ENCODE peak calls at places on chromosomes 7 and 10, in seven cellular contexts. D is H1, X is neuronal stem cell, H is IMR-90, L is mesendoderm, U is H9, V is mesenchymal stem cell. C is an unnamed sample. For H3K4me1, the result is how much of the 10 kb centered on the place peaks cover.

GRCh38 chr7:45088821-45089313 is at the start of gene NACAD:
- DNase-seq in H (peak), D (peak), V (no peak), U (no peak), L (peak), X (no peak), C (no peak)

GRCh38 chr10:124197301-124198148 is 104.1 kb upstream of the CHST15 start:
- DNase-seq in U (no peak), V (no peak), H (no peak), D (no peak), X (no peak), L (no peak), C (no peak)

GRCh38 chr7:140260767-140261486 is 84.1 kb upstream of the KDM7A start:
- DNase-seq in L (no peak), X (no peak), V (no peak), U (no peak), H (no peak), D (no peak), C (no peak)

GRCh38 chr7:1748774-1749173 is 78.7 kb downstream of the ELFN1 start:
- DNase-seq in U (no peak), L (no peak), D (no peak), V (no peak), H (no peak), X (no peak), C (no peak)

GRCh38 chr7:122143751-122144711 is at the start of gene AASS:
- DNase-seq in V (peak), D (peak), X (peak), L (peak), U (peak), H (peak), C (peak)

GRCh38 chr10:91569522-91569921 is 63.3 kb downstream of the PPP1R3C start:
- DNase-seq in L (no peak), H (no peak), V (no peak), D (no peak), U (no peak), X (no peak), C (no peak)

GRCh38 chr10:33008499-33009243 is 50.6 kb upstream of the ITGB1 start:
- DNase-seq in L (peak), D (peak), H (peak), U (peak), X (peak), V (peak), C (peak)

GRCh38 chr7:104979167-104979841 is 34.7 kb upstream of the KMT2E start:
- DNase-seq in D (peak), U (peak), H (peak), V (peak), L (peak), X (peak), C (no peak)

GRCh38 chr7:23226841-23227450 is 19.6 kb upstream of the GPNMB start:
- DNase-seq in X (no peak), U (no peak), H (no peak), V (no peak), L (no peak), D (no peak), C (no peak)

GRCh38 chr10:115593060-115593459 is 499.9 kb downstream of the ATRNL1 start:
- DNase-seq in V (no peak), D (no peak), L (no peak), X (no peak), U (no peak), H (no peak), C (no peak)

GRCh38 chr7:120831260-120831659 is 26.7 kb downstream of the TSPAN12 start:
- DNase-seq in L (no peak), H (no peak), V (no peak), D (no peak), U (no peak), X (no peak), C (no peak)

GRCh38 chr10:78916227-78916626 is 152.5 kb upstream of the ZMIZ1 start:
- DNase-seq in H (no peak), U (no peak), L (no peak), V (no peak), X (no peak), D (no peak), C (no peak)

GRCh38 chr10:98963608-98964007 is 272.0 kb downstream of the HPSE2 start:
- DNase-seq in X (no peak), D (no peak), L (peak), H (peak), U (no peak), V (peak), C (peak)

GRCh38 chr7:101874028-101874427 is 56.6 kb downstream of the CUX1 start:
- DNase-seq in D (no peak), X (no peak), V (peak), U (no peak), L (no peak), H (peak), C (no peak)

GRCh38 chr10:21726601-21727295 is 192.7 kb downstream of the MLLT10 start:
- DNase-seq in V (peak), U (no peak), D (no peak), L (peak), H (peak), X (no peak), C (no peak)

GRCh38 chr7:92740713-92741126 is 95.7 kb downstream of the CDK6 start:
- DNase-seq in V (peak), H (peak), X (no peak), U (no peak), D (no peak), L (peak), C (peak)

GRCh38 chr10:69503896-69504265 is 52.6 kb downstream of the TSPAN15 start:
- DNase-seq in U (no peak), L (no peak), X (no peak), V (no peak), H (no peak), D (no peak), C (no peak)

GRCh38 chr7:108091461-108091831 is 38.7 kb downstream of the LAMB4 start:
- DNase-seq in D (no peak), L (peak), V (peak), U (no peak), H (no peak), X (no peak), C (peak)

GRCh38 chr7:108089381-108089780 is 40.8 kb downstream of the LAMB4 start:
- DNase-seq in U (no peak), X (no peak), D (no peak), L (peak), H (no peak), V (no peak), C (no peak)

GRCh38 chr7:108093341-108093740 is 36.8 kb downstream of the LAMB4 start:
- DNase-seq in L (no peak), D (no peak), V (no peak), H (no peak), X (no peak), U (no peak), C (no peak)

GRCh38 chr7:108088729-108089128 is 41.4 kb downstream of the LAMB4 start:
- DNase-seq in D (no peak), V (peak), X (no peak), U (no peak), L (peak), H (no peak), C (peak)

DNA sequence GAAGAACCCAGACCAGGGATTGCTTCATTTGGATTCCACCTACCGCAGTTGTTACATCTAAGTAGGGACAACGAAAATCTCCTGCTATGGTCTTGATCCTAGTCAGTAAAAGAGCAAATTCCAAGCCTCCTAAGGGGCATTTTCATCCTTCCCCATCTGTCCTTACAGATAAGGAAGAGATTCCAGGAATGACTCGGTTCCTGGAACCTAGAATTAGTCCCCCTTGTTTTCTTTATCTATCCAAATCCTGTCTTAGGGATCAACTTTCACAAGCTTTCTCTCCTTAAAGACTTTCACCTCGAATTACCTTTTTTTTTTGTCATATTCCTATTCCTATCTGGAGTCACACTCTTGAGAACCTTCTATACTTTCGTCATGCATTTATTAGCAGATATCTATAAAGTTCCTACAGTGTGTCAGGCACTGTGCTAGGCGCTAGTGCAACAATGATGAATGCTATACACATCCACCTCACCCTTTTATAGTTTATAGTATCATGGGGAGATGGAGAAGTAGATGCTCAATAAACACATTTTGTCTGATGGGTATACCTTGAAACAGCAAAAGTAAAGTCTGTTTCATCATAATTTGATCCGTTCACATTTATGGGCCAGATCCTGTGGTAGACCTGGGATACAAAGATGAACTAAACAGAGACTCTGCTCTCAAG is 39.2 kb downstream of the LAMB4 start:
- DNase-seq in L (peak), V (no peak), D (no peak), U (no peak), H (no peak), X (no peak), C (peak)
- H3K23ac ChIP-seq in L (no peak), V (no peak), D (no peak), U (no peak), H (no peak), X (no peak), C (no peak)

GRCh38 chr7:150337179-150337578 is 4.2 kb downstream of the RARRES2 start:
- DNase-seq in V (no peak), U (no peak), H (no peak), X (no peak), L (no peak), D (no peak), C (no peak)

GRCh38 chr7:150335101-150335773 is 6.2 kb downstream of the RARRES2 start:
- DNase-seq in U (peak), X (no peak), L (peak), V (peak), D (no peak), H (peak), C (no peak)

GRCh38 chr7:150336746-150337145 is 4.7 kb downstream of the RARRES2 start:
- DNase-seq in L (no peak), H (no peak), V (no peak), U (no peak), D (no peak), X (no peak), C (no peak)

GRCh38 chr7:150334108-150334507 is 7.3 kb downstream of the RARRES2 start:
- DNase-seq in X (no peak), H (no peak), V (no peak), D (no peak), L (no peak), U (no peak), C (no peak)

GRCh38 chr7:150335774-150336112 is 5.7 kb downstream of the RARRES2 start:
- DNase-seq in L (no peak), D (no peak), X (no peak), V (no peak), U (no peak), H (no peak), C (no peak)
- H3K4me1 ChIP-seq in L (under half), D (under half), X (under half), V (under half), U (under half), H (under half), C (under half)

GRCh38 chr10:7170626-7171322 is 240.1 kb downstream of the SFMBT2 start:
- DNase-seq in U (no peak), L (no peak), X (no peak), D (no peak), V (no peak), H (no peak), C (no peak)

GRCh38 chr10:7168414-7168813 is 242.4 kb downstream of the SFMBT2 start:
- DNase-seq in D (no peak), X (no peak), L (no peak), V (no peak), H (no peak), U (no peak), C (no peak)

GRCh38 chr10:7162331-7162730 is 248.5 kb downstream of the SFMBT2 start:
- DNase-seq in U (no peak), D (no peak), V (no peak), L (no peak), H (no peak), X (no peak), C (no peak)

GRCh38 chr10:7161484-7162283 is 249.2 kb downstream of the SFMBT2 start:
- DNase-seq in H (no peak), L (no peak), V (no peak), D (no peak), X (no peak), U (no peak), C (no peak)

GRCh38 chr10:7165500-7166177 is 245.2 kb downstream of the SFMBT2 start:
- DNase-seq in V (no peak), H (no peak), X (no peak), D (no peak), U (no peak), L (no peak), C (no peak)
- H3K23ac ChIP-seq in V (no peak), H (no peak), X (no peak), D (no peak), U (no peak), L (no peak), C (no peak)

DNA sequence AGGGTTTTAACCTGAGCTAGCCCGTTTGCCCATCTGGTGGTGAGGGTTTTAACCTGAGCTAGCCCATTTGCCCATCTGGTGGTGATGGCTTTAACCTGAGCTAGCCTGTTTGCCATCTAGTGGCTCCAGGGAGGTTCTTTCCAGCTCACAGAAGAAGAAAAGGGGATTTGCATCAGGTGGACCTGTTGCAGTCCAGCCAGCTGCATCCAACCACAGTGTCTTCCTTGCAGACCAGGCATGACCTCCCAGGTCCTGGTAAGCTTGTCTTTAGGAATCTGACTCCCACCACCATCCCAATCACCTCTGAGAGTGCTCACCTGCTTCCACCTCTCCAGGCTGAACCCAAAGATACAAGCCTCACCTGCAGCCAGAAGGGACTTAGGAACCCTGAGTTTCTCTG is 62.4 kb upstream of the EMX2 start:
- DNase-seq in L (no peak), H (no peak), U (no peak), D (no peak), X (no peak), V (no peak), C (no peak)
- H3K4me1 ChIP-seq in L (under half), H (under half), U (under half), D (under half), X (under half), V (under half), C (under half)

GRCh38 chr7:47231081-47231480 is 350.8 kb downstream of the TNS3 start:
- DNase-seq in V (peak), D (no peak), U (no peak), X (no peak), H (no peak), L (no peak), C (no peak)

GRCh38 chr7:47225387-47226170 is 356.3 kb downstream of the TNS3 start:
- DNase-seq in H (no peak), X (no peak), D (no peak), L (no peak), V (peak), U (no peak), C (no peak)

GRCh38 chr7:47226688-47227087 is 355.2 kb downstream of the TNS3 start:
- DNase-seq in H (no peak), L (no peak), V (no peak), X (no peak), U (no peak), D (no peak), C (no peak)

GRCh38 chr7:47227762-47228177 is 354.1 kb downstream of the TNS3 start:
- DNase-seq in D (no peak), L (no peak), V (peak), U (no peak), H (peak), X (no peak), C (no peak)

GRCh38 chr7:47228386-47229014 is 353.4 kb downstream of the TNS3 start:
- DNase-seq in D (peak), U (peak), H (no peak), X (no peak), V (no peak), L (peak), C (peak)
- H3K23ac ChIP-seq in D (no peak), U (no peak), H (no peak), X (peak), V (no peak), L (no peak), C (no peak)

DNA sequence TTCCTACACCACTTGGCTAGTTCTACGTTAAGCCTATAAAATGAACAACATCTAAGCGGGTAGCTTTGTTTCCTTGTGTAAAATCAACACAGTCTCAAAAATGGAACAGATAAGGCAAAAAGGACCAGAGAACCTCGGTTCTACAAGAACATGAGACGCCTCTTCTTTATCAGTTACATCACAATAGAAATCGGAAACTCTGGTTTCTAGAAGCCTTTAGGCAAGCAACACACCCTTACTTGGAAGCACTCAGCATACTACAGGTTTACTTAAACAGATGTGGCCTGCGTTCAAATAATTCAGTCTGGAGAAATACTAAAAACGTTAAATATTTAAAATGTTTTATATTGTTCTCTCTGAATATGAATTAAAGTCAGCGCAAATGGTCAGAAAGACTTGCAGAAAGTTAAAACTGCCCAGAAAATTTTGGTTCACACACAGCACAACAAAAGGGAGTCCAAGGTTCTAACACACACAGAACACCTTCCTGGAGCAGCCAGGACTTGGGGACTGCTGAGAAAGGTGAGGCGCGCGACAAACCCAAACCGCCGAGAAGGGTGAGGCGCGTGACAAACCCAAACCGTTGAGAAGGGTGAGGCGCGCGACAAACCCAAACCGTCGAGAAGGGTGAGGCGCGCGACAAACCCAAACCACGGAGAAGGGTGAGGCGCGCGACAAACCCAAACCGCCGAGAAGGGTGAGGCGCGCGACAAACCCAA is 25.9 kb downstream of the ESYT2 start:
- DNase-seq in H (no peak), L (no peak), X (no peak), D (no peak), V (no peak), U (no peak), C (peak)
- H3K4me1 ChIP-seq in H (under half), L (under half), X (under half), D (under half), V (under half), U (under half), C (under half)

GRCh38 chr10:59864141-59864962 is 42.0 kb downstream of the CCDC6 start:
- DNase-seq in V (no peak), X (no peak), U (no peak), H (no peak), D (no peak), L (no peak), C (no peak)

GRCh38 chr10:59857921-59858320 is 48.4 kb downstream of the CCDC6 start:
- DNase-seq in U (no peak), X (no peak), D (no peak), V (no peak), L (no peak), H (no peak), C (no peak)

GRCh38 chr10:59857049-59857448 is 49.3 kb downstream of the CCDC6 start:
- DNase-seq in L (no peak), V (no peak), U (no peak), X (no peak), D (no peak), H (peak), C (no peak)

GRCh38 chr10:59856104-59856503 is 50.3 kb downstream of the CCDC6 start:
- DNase-seq in H (no peak), U (no peak), D (no peak), V (no peak), X (no peak), L (no peak), C (no peak)

DNA sequence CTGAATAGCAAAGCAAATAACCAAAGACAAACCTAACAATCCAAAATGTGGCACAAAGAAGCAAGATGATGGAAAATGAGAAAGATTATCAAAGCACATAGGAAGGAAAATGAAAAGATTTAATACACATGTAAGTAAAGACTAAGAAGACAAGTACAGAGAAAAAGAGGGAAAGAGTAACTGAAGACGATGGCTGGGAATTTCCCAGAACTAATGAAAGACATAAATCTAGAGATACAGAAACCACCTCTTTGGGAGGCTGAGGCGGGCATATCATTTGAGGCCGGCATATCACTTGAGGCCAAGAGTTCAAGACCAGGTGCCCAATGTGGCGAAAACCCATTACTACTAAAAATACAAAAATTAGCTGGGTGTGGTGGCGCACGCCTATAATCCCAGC is 46.8 kb downstream of the CCDC6 start:
- DNase-seq in X (no peak), H (no peak), L (no peak), V (no peak), D (no peak), U (no peak), C (no peak)
- H3K23ac ChIP-seq in X (no peak), H (no peak), L (no peak), V (no peak), D (no peak), U (no peak), C (no peak)

C was measured in trophoblast cell.